ENCODE peak calls at places on chromosome 2, in seven cellular contexts. X, J, P, B, S, H and L are unnamed samples.

GRCh38 chr2:96869281-96869823 is 528 bp downstream of the SEMA4C start:
- DNase-seq in B (no peak), X (peak), J (peak), P (peak), H (no peak), S (no peak), L (no peak)

GRCh38 chr2:172299741-172300140 is 127.6 kb upstream of the ITGA6 start:
- DNase-seq in X (no peak), H (no peak), P (no peak), J (peak), B (no peak), S (no peak), L (no peak)

GRCh38 chr2:102187191-102188150 is 648 bp downstream of the IL1RL2 start:
- DNase-seq in S (peak), X (peak), H (peak), P (no peak), B (peak), J (peak), L (peak)

GRCh38 chr2:172572981-172573380 is 17.1 kb downstream of the PDK1 start:
- DNase-seq in J (no peak), H (no peak), X (no peak), B (no peak), S (no peak), P (no peak), L (no peak)

GRCh38 chr2:96205888-96206287 is 2.7 kb downstream of the STARD7 start:
- DNase-seq in J (no peak), S (no peak), B (no peak), X (no peak), P (no peak), H (no peak), L (no peak)

GRCh38 chr2:174026122-174026845 is 61.1 kb upstream of the SP3 start:
- DNase-seq in P (no peak), S (no peak), H (no peak), J (no peak), X (no peak), B (no peak), L (no peak)

GRCh38 chr2:127567351-127567854 is 31.9 kb downstream of the MYO7B start:
- DNase-seq in X (no peak), P (no peak), J (no peak), S (no peak), B (no peak), H (no peak), L (no peak)

GRCh38 chr2:147198651-147199171 is 646.1 kb upstream of the ACVR2A start:
- DNase-seq in H (no peak), J (no peak), X (no peak), P (no peak), S (no peak), B (no peak), L (no peak)

GRCh38 chr2:134384131-134384530 is 130.3 kb downstream of the MGAT5 start:
- DNase-seq in B (no peak), X (no peak), P (no peak), J (no peak), S (no peak), H (no peak), L (no peak)

GRCh38 chr2:119713819-119714490 is 35.0 kb downstream of the TMEM177 start:
- DNase-seq in P (no peak), S (no peak), H (no peak), J (no peak), X (no peak), B (no peak), L (no peak)

GRCh38 chr2:172472441-172473051 is 45.2 kb downstream of the ITGA6 start:
- DNase-seq in S (no peak), H (no peak), X (no peak), J (no peak), P (no peak), B (no peak), L (no peak)

GRCh38 chr2:181891258-181891965 is at the start of gene ITPRID2:
- DNase-seq in P (peak), X (peak), H (peak), S (peak), J (peak), B (peak), L (peak)

GRCh38 chr2:105328281-105329196 is 996 bp downstream of the TGFBRAP1 start:
- DNase-seq in J (peak), P (no peak), S (no peak), H (peak), X (peak), B (peak), L (no peak)

GRCh38 chr2:7357993-7358392 is 440.8 kb downstream of the RNF144A start:
- DNase-seq in X (no peak), J (no peak), S (no peak), P (no peak), B (no peak), H (no peak), L (no peak)

GRCh38 chr2:84821806-84822205 is 59.1 kb downstream of the TRABD2A start:
- DNase-seq in P (no peak), X (no peak), H (no peak), S (no peak), B (no peak), J (no peak), L (no peak)

GRCh38 chr2:36330456-36331395 is 24.9 kb upstream of the CRIM1 start:
- DNase-seq in S (no peak), J (no peak), P (no peak), H (no peak), X (no peak), B (no peak), L (no peak)

GRCh38 chr2:70785137-70785911 is 5.1 kb downstream of the FIGLA start:
- DNase-seq in X (peak), P (peak), J (no peak), H (peak), B (peak), S (no peak), L (no peak)

GRCh38 chr2:33489835-33490431 is 13.5 kb downstream of the RASGRP3 start:
- DNase-seq in P (no peak), S (no peak), B (no peak), X (no peak), H (no peak), J (no peak), L (no peak)

GRCh38 chr2:144237845-144238637 is 281.9 kb downstream of the ZEB2 start:
- DNase-seq in H (no peak), P (no peak), S (no peak), J (no peak), X (peak), B (no peak), L (no peak)

GRCh38 chr2:95273911-95274290 is 348 bp upstream of the PROM2 start:
- DNase-seq in B (no peak), S (no peak), J (no peak), X (no peak), H (peak), P (no peak), L (no peak)

GRCh38 chr2:172380436-172381274 is 46.7 kb upstream of the ITGA6 start:
- DNase-seq in S (no peak), X (peak), B (no peak), H (no peak), P (no peak), J (no peak), L (no peak)

GRCh38 chr2:73202156-73203054 is at the start of gene NOTO:
- DNase-seq in H (no peak), P (no peak), B (no peak), J (no peak), X (peak), S (no peak), L (no peak)

GRCh38 chr2:201148434-201148833 is 32.5 kb downstream of the CFLAR start:
- DNase-seq in J (no peak), B (no peak), H (no peak), P (no peak), S (no peak), X (no peak), L (no peak)

GRCh38 chr2:241655516-241656189 is 18.2 kb downstream of the ATG4B start:
- DNase-seq in B (no peak), P (no peak), X (no peak), S (no peak), H (no peak), J (no peak), L (no peak)

GRCh38 chr2:58834404-58834803 is 593.3 kb upstream of the FANCL start:
- DNase-seq in X (peak), B (no peak), H (no peak), J (no peak), P (peak), S (no peak), L (no peak)

GRCh38 chr2:67824196-67824595 is 238.6 kb downstream of the C1D start:
- DNase-seq in J (no peak), B (no peak), H (no peak), P (no peak), X (no peak), S (no peak), L (no peak)

GRCh38 chr2:46480562-46480961 is 1.2 kb downstream of the TMEM247 start:
- DNase-seq in P (no peak), H (no peak), S (no peak), X (no peak), B (no peak), J (no peak), L (no peak)

GRCh38 chr2:128469203-128469602 is 150.5 kb upstream of the HS6ST1 start:
- DNase-seq in S (no peak), H (no peak), P (no peak), X (no peak), J (no peak), B (no peak), L (no peak)

GRCh38 chr2:144268036-144268678 is 251.8 kb downstream of the ZEB2 start:
- DNase-seq in B (no peak), J (no peak), S (no peak), P (no peak), X (no peak), H (no peak), L (no peak)

GRCh38 chr2:165655653-165656052 is 138.4 kb downstream of the GALNT3 start:
- DNase-seq in H (no peak), J (no peak), B (no peak), S (no peak), P (no peak), X (no peak), L (no peak)

GRCh38 chr2:133790706-133791105 is 222.4 kb upstream of the NCKAP5 start:
- DNase-seq in H (no peak), X (no peak), P (no peak), B (no peak), S (no peak), J (no peak), L (no peak)